ENCODE peak calls at places on chromosome 16, in four cellular contexts. J is H1, P is H9, R is mesendoderm. T is an unnamed sample.

GRCh38 chr16:70726869-70727494 is 41.1 kb upstream of the MTSS2 start:
- DNase-seq in J (no peak), P (no peak), R (no peak), T (no peak)

GRCh38 chr16:88195021-88195581 is 187.7 kb upstream of the ZNF469 start:
- DNase-seq in P (no peak), R (no peak), J (no peak), T (peak; percentile 52)

GRCh38 chr16:15552507-15552906 is 90.4 kb downstream of the MARF1 start:
- DNase-seq in P (no peak), R (no peak), J (no peak), T (no peak)

GRCh38 chr16:85228463-85228862 is 116.2 kb upstream of the CIBAR2 start:
- DNase-seq in P (no peak), J (no peak), R (no peak), T (no peak)

GRCh38 chr16:11151156-11151904 is 104.7 kb downstream of the SOCS1 start:
- DNase-seq in R (no peak), P (no peak), J (no peak), T (no peak)

GRCh38 chr16:26987631-26988030 is 79.1 kb upstream of the C16orf82 start:
- DNase-seq in R (no peak), P (no peak), J (no peak), T (peak; percentile 94)

GRCh38 chr16:15993946-15994665 is 44.7 kb downstream of the ABCC1 start:
- DNase-seq in R (no peak), J (no peak), P (no peak), T (peak; percentile 71)

GRCh38 chr16:11675561-11676511 is 7.6 kb downstream of the SNN start:
- DNase-seq in P (peak; percentile 49), J (no peak), R (peak; percentile 66), T (peak; percentile 15)

GRCh38 chr16:30764086-30764485 is 2.0 kb downstream of the RNF40 start:
- DNase-seq in R (no peak), J (no peak), P (no peak), T (no peak)

GRCh38 chr16:66925322-66925840 is at the start of gene RRAD:
- DNase-seq in P (peak; percentile 47), R (peak; percentile 19), J (peak; percentile 67), T (peak; percentile 44)

GRCh38 chr16:1745181-1745899 is 26.0 kb downstream of the NME3 start:
- DNase-seq in J (no peak), R (peak; percentile 14), P (no peak), T (peak; percentile 59)

GRCh38 chr16:15996432-15997109 is 47.2 kb downstream of the ABCC1 start:
- DNase-seq in R (peak; percentile 66), J (no peak), P (no peak), T (peak; percentile 93)

GRCh38 chr16:58048494-58048893 is 22.9 kb downstream of the MMP15 start:
- DNase-seq in P (no peak), J (no peak), R (no peak), T (no peak)

GRCh38 chr16:51161440-51162195 is 10.5 kb upstream of the SALL1 start:
- DNase-seq in R (no peak), P (no peak), J (peak; percentile 2), T (peak; percentile 37)

GRCh38 chr16:17244865-17245264 is 225.9 kb downstream of the XYLT1 start:
- DNase-seq in R (no peak), P (no peak), J (no peak), T (no peak)

GRCh38 chr16:64116151-64116550 is 1005.7 kb downstream of the CDH11 start:
- DNase-seq in R (no peak), P (no peak), J (no peak), T (no peak)

GRCh38 chr16:5502467-5502869 is 404.9 kb upstream of the EEF2KMT start:
- DNase-seq in P (peak; percentile 74), J (peak; percentile 73), R (peak; percentile 87), T (no peak)

GRCh38 chr16:83351846-83352245 is 455.9 kb upstream of the HSBP1 start:
- DNase-seq in P (no peak), J (no peak), R (no peak), T (peak; percentile 20)

GRCh38 chr16:85569615-85570212 is 43.4 kb upstream of the GSE1 start:
- DNase-seq in J (no peak), P (peak; percentile 80), R (peak; percentile 88), T (peak; percentile 78)

GRCh38 chr16:81723098-81723723 is 55.9 kb upstream of the PLCG2 start:
- DNase-seq in J (no peak), R (peak; percentile 87), P (no peak), T (peak; percentile 80)

GRCh38 chr16:72501739-72502653 is 330.0 kb upstream of the PMFBP1 start:
- DNase-seq in J (peak; percentile 68), P (peak; percentile 43), R (peak; percentile 80), T (peak; percentile 79)

GRCh38 chr16:30567160-30567990 is 4.1 kb downstream of the ZNF688 start:
- DNase-seq in J (no peak), P (no peak), R (no peak), T (peak; percentile 27)

GRCh38 chr16:75152635-75153034 is 4.3 kb downstream of the ZFP1 start:
- DNase-seq in P (no peak), J (no peak), R (no peak), T (no peak)

GRCh38 chr16:69523571-69523970 is 42.2 kb upstream of the NFAT5 start:
- DNase-seq in R (no peak), P (no peak), J (no peak), T (no peak)

GRCh38 chr16:24834459-24835335 is 11.1 kb upstream of the SLC5A11 start:
- DNase-seq in P (peak; percentile 62), J (peak; percentile 55), R (peak; percentile 54), T (peak; percentile 49)

GRCh38 chr16:70661918-70662641 is 15.7 kb downstream of the IL34 start:
- DNase-seq in R (no peak), J (no peak), P (no peak), T (no peak)

GRCh38 chr16:578870-579405 is 9.2 kb downstream of the PIGQ start:
- DNase-seq in J (peak; percentile 94), R (peak; percentile 89), P (peak; percentile 85), T (peak; percentile 65)

GRCh38 chr16:88853336-88853941 is 3.3 kb downstream of the GALNS start:
- DNase-seq in J (no peak), R (no peak), P (no peak), T (peak; percentile 5)

GRCh38 chr16:17194190-17194780 is 276.5 kb downstream of the XYLT1 start:
- DNase-seq in R (peak; percentile 74), J (peak; percentile 94), P (peak; percentile 81), T (peak; percentile 16)

GRCh38 chr16:65534121-65534528 is 412.3 kb upstream of the CDH11 start:
- DNase-seq in J (no peak), R (no peak), P (no peak), T (peak; percentile 43)
- H3K56ac ChIP-seq in J (no peak overlapping the region), R (no peak overlapping the region), P (no peak overlapping the region), T (no peak overlapping the region)

DNA sequence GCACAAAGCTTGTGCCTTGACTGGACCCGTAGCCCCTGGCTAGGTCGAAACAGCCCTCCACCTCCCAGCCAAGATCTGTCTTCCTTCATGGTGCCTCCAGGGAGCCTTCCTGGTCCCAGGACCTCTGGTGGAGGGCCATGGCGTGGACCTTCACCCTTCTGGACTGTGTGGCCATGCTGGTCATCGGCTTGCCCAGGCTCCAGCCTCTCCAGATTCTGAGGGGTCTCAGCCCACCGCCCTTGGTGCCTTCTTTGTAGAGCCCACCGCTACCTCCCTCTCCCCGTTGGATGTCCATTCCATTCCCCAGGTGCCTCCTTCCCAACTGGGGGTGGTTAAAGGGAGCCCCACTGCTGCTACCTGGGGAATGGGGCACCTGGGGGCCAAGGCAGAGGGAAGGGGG is 3.5 kb downstream of the CTRL start:
- DNase-seq in J (no peak), P (no peak), R (no peak), T (no peak)
- H3K56ac ChIP-seq in J (no peak overlapping the region), P (no peak overlapping the region), R (no peak overlapping the region), T (no peak overlapping the region)

DNA sequence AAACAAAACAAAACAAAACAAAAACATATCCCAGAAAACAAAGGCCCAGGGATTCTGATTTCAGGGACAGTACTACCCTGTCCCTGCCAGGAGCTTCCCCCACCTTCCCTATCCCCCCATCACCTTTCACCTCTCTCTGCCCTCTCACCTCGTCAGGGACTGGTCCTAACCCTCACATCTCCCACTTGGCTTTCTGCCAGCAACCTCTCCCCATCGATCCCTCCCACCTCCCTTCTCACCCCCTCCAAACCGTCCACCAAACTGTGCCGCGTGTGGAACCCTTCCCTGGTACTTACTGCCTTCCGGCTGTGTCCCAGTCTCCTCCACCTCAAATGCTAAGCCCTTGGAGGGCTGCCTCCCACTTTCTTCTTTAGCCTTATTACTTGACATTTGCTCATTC is 36.4 kb downstream of the TMEM186 start:
- DNase-seq in J (no peak), P (no peak), R (no peak), T (no peak)
- H3K56ac ChIP-seq in J (no peak overlapping the region), P (no peak overlapping the region), R (no peak overlapping the region), T (no peak overlapping the region)

GRCh38 chr16:56481468-56482112 is 30.2 kb downstream of the OGFOD1 start:
- DNase-seq in J (no peak), R (no peak), P (no peak), T (peak; percentile 40)

GRCh38 chr16:56480776-56481467 is 29.6 kb downstream of the OGFOD1 start:
- DNase-seq in R (no peak), J (no peak), P (no peak), T (peak; percentile 2)

GRCh38 chr16:56483394-56483793 is 32.0 kb downstream of the OGFOD1 start:
- DNase-seq in J (no peak), P (no peak), R (no peak), T (no peak)

GRCh38 chr16:56479469-56479868 is 28.1 kb downstream of the OGFOD1 start:
- DNase-seq in P (peak; percentile 30), R (peak; percentile 21), J (no peak), T (no peak)

DNA sequence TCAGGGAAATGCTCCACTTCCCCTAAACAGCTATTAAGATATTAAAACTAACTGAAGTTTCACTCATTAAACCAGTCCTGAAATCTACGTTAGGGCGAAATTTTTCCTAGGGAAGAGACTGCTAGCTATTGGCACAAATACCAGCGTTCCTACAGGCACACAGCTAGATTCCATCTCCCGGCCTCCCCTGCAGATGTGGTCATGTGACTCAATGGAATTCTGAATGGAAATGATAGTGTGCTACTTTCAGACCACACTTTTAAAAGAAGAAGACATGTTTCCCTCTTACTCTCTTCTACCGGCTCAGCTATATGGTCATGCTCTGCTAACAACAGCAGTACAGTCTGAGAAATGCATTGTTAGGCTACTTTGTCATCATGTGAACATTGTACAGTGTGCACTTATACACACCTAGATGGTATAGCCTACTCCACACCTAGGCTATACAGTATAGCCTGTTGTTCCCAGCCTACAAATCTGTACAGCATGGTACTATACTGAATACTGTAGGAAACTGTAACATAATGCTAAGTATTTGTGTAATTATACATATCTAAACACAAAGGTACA is 31.4 kb downstream of the OGFOD1 start:
- DNase-seq in P (no peak), R (no peak), J (no peak), T (no peak)
- H3K56ac ChIP-seq in P (no peak overlapping the region), R (no peak overlapping the region), J (no peak overlapping the region), T (no peak overlapping the region)

GRCh38 chr16:50024684-50025543 is at the start of gene CNEP1R1:
- DNase-seq in R (peak; percentile 99), J (peak; percentile 94), P (peak; percentile 98), T (peak; percentile 95)
- H3K56ac ChIP-seq in R (peak within 1 kb of the TSS; percentile 95), J (peak within 1 kb of the TSS; percentile 49), P (no peak within 1 kb of the TSS), T (no peak within 1 kb of the TSS)